ENCODE peak calls at places on chromosomes 2 and 18, in five cellular contexts. D, N, E, V and T are unnamed samples.

GRCh38 chr2:147649963-147650362 is 194.9 kb upstream of the ACVR2A start:
- DNase-seq in D (no peak), V (no peak), E (no peak), N (no peak), T (no peak)

GRCh38 chr2:114127372-114127771 is 237.5 kb downstream of the ACTR3 start:
- DNase-seq in D (no peak), V (no peak), N (no peak), E (no peak), T (no peak)

GRCh38 chr2:128799736-128800135 is 481.1 kb upstream of the HS6ST1 start:
- DNase-seq in V (no peak), D (no peak), N (no peak), E (no peak), T (no peak)

GRCh38 chr2:110983130-110983529 is 137.6 kb upstream of the BCL2L11 start:
- DNase-seq in V (no peak), N (no peak), D (no peak), E (no peak), T (no peak)

GRCh38 chr2:64804651-64805050 is 150.9 kb upstream of the SERTAD2 start:
- DNase-seq in N (no peak), V (no peak), D (no peak), E (no peak), T (no peak)

GRCh38 chr2:223260681-223261080 is 208.7 kb downstream of the KCNE4 start:
- DNase-seq in V (no peak), E (no peak), N (no peak), D (no peak), T (no peak)

GRCh38 chr2:198615972-198616371 is 811.6 kb downstream of the PLCL1 start:
- DNase-seq in D (no peak), E (no peak), V (no peak), N (no peak), T (no peak)

GRCh38 chr2:169222665-169223064 is 139.7 kb downstream of the LRP2 start:
- DNase-seq in E (no peak), D (no peak), N (no peak), V (no peak), T (no peak)

GRCh38 chr2:26141145-26141769 is 31.6 kb upstream of the GAREM2 start:
- DNase-seq in D (no peak), N (no peak), E (no peak), V (no peak), T (no peak)

GRCh38 chr2:239802101-239802649 is 223.0 kb downstream of the NDUFA10 start:
- DNase-seq in D (no peak), V (no peak), E (no peak), N (no peak), T (no peak)

GRCh38 chr2:114123925-114124324 is 234.0 kb downstream of the ACTR3 start:
- DNase-seq in D (no peak), V (no peak), E (no peak), N (no peak), T (no peak)

GRCh38 chr2:101111262-101111838 is 39.8 kb downstream of the TBC1D8 start:
- DNase-seq in V (no peak), E (no peak), D (no peak), N (no peak), T (no peak)

GRCh38 chr2:128781166-128781887 is 462.7 kb upstream of the HS6ST1 start:
- DNase-seq in D (no peak), N (no peak), V (no peak), E (no peak), T (no peak)

GRCh38 chr2:134225841-134226240 is 28.0 kb upstream of the MGAT5 start:
- DNase-seq in V (no peak), E (no peak), D (no peak), N (no peak), T (no peak)

GRCh38 chr18:12308386-12309100 is 502 bp downstream of the TUBB6 start:
- DNase-seq in N (no peak), V (no peak), E (peak), D (peak), T (no peak)

GRCh38 chr2:196742685-196743084 is 56.8 kb downstream of the GTF3C3 start:
- DNase-seq in V (no peak), D (no peak), E (no peak), N (no peak), T (no peak)

GRCh38 chr2:8534729-8535397 is 147.0 kb upstream of the ID2 start:
- DNase-seq in V (no peak), D (no peak), N (no peak), E (no peak), T (no peak)

GRCh38 chr2:112187805-112188596 is 49.8 kb downstream of the FBLN7 start:
- DNase-seq in N (no peak), D (peak), V (peak), E (peak), T (no peak)

GRCh38 chr2:108803045-108803736 is 16.6 kb downstream of the CCDC138 start:
- DNase-seq in D (no peak), V (no peak), N (no peak), E (no peak), T (no peak)

GRCh38 chr2:61434314-61434713 is 36.6 kb downstream of the USP34 start:
- DNase-seq in E (no peak), N (no peak), D (no peak), V (no peak), T (no peak)